ENCODE peak calls at places on chromosome 14, in four cellular contexts. K, L, C and R are unnamed samples.
A peak's percentile ranks its signal among the peaks of the same experiment; 100 is the strongest.

GRCh38 chr14:103624860-103625259 is 4.2 kb upstream of the KLC1 start:
- DNase-seq in K (no peak), L (peak; percentile 92), C (peak; percentile 43), R (peak; percentile 70)

GRCh38 chr14:58656671-58657411 is 19.1 kb downstream of the DACT1 start:
- DNase-seq in K (no peak), L (no peak), C (no peak), R (no peak)

GRCh38 chr14:94795372-94795771 is 25.5 kb upstream of the GSC start:
- DNase-seq in K (no peak), L (no peak), C (no peak), R (no peak)

GRCh38 chr14:33375781-33376180 is 437.1 kb downstream of the NPAS3 start:
- DNase-seq in K (no peak), L (no peak), C (no peak), R (no peak)

GRCh38 chr14:64844272-64844671 is 35.4 kb downstream of the SPTB start:
- DNase-seq in K (no peak), L (no peak), C (no peak), R (no peak)

GRCh38 chr14:36515105-36515593 is 4.9 kb downstream of the NKX2-1 start:
- DNase-seq in K (no peak), L (no peak), C (no peak), R (no peak)

GRCh38 chr14:102164241-102164641 is 24.5 kb downstream of the WDR20 start:
- DNase-seq in K (no peak), L (no peak), C (no peak), R (no peak)

GRCh38 chr14:21526672-21527319 is 650 bp upstream of the SALL2 start:
- DNase-seq in K (no peak), L (no peak), C (no peak), R (no peak)

GRCh38 chr14:37595809-37596595 is 573 bp downstream of the TTC6 start:
- DNase-seq in K (peak; percentile 39), L (no peak), C (peak; percentile 42), R (peak; percentile 90)

GRCh38 chr14:33676135-33676566 is 274.7 kb downstream of the EGLN3 start:
- DNase-seq in K (no peak), L (no peak), C (no peak), R (peak; percentile 10)

GRCh38 chr14:24692382-24693352 is 58.7 kb upstream of the GZMB start:
- DNase-seq in K (no peak), L (no peak), C (no peak), R (no peak)

GRCh38 chr14:57725399-57726077 is 140.4 kb downstream of the SLC35F4 start:
- DNase-seq in K (no peak), L (no peak), C (no peak), R (no peak)

GRCh38 chr14:106564058-106564643 is 1037.8 kb downstream of the TMEM121 start:
- DNase-seq in K (peak; percentile 59), L (no peak), C (peak; percentile 27), R (peak; percentile 54)

GRCh38 chr14:50319293-50319692 is 7.2 kb downstream of the DMAC2L start:
- DNase-seq in K (no peak), L (no peak), C (no peak), R (no peak)

GRCh38 chr14:72708708-72709475 is 185.0 kb downstream of the DPF3 start:
- DNase-seq in K (no peak), L (no peak), C (no peak), R (no peak)

GRCh38 chr14:100124551-100125088 is 34.8 kb downstream of the DEGS2 start:
- DNase-seq in K (no peak), L (no peak), C (no peak), R (no peak)

GRCh38 chr14:20428802-20429201 is 7.2 kb downstream of the KLHL33 start:
- DNase-seq in K (no peak), L (no peak), C (no peak), R (no peak)

GRCh38 chr14:22982013-22982476 is 306 bp downstream of the AJUBA start:
- DNase-seq in K (no peak), L (no peak), C (no peak), R (no peak)

GRCh38 chr14:21268612-21269251 is 510 bp downstream of the HNRNPC start:
- DNase-seq in K (no peak), L (no peak), C (peak; percentile 45), R (peak; percentile 34)